ENCODE peak calls at places on chromosomes 3 and 15, in four cellular contexts. E is psoas muscle; C is CD8-positive, alpha-beta T cell; V is Calu3. D is an unnamed sample.

GRCh38 chr3:186915808-186916796 is 14.2 kb upstream of the ST6GAL1 start:
- DNase-seq in E (peak; percentile 35), C (peak; percentile 53), V (no peak), D (no peak)

GRCh38 chr3:99872633-99873254 is 55.1 kb downstream of the CMSS1 start:
- DNase-seq in E (no peak), C (no peak), V (no peak), D (no peak)

GRCh38 chr3:52181543-52181942 is 16.4 kb upstream of the ALAS1 start:
- DNase-seq in E (no peak), C (no peak), V (no peak), D (no peak)

GRCh38 chr3:194938845-194939531 is 253.3 kb downstream of the FAM43A start:
- DNase-seq in E (peak; percentile 43), C (peak; percentile 44), V (no peak), D (no peak)

GRCh38 chr3:20999661-21000060 is 751.3 kb downstream of the ZNF385D start:
- DNase-seq in E (no peak), C (no peak), V (no peak), D (no peak)

GRCh38 chr3:125150525-125151436 is 61.8 kb downstream of the SLC12A8 start:
- DNase-seq in E (no peak), C (no peak), V (peak; percentile 73), D (peak; percentile 66)

GRCh38 chr15:68871507-68871906 is 50.8 kb upstream of the ANP32A start:
- DNase-seq in E (no peak), C (no peak), V (no peak), D (no peak)

GRCh38 chr15:99434506-99435137 is 131.2 kb upstream of the MEF2A start:
- DNase-seq in E (no peak), C (peak; percentile 46), V (no peak), D (no peak)

GRCh38 chr3:42129014-42129953 is 38.1 kb downstream of the TRAK1 start:
- DNase-seq in E (no peak), C (no peak), V (peak; percentile 84), D (peak; percentile 37)

GRCh38 chr15:46892621-46893160 is 824.6 kb upstream of the SEMA6D start:
- DNase-seq in E (no peak), C (no peak), V (no peak), D (no peak)

GRCh38 chr15:47750030-47750739 is 32.9 kb downstream of the SEMA6D start:
- DNase-seq in E (no peak), C (no peak), V (no peak), D (no peak)

GRCh38 chr3:134323966-134324962 is 50.0 kb downstream of the AMOTL2 start:
- DNase-seq in E (no peak), C (no peak), V (no peak), D (no peak)

GRCh38 chr15:76576526-76577279 is 240.1 kb downstream of the ISL2 start:
- DNase-seq in E (peak; percentile 38), C (no peak), V (peak; percentile 23), D (no peak)

GRCh38 chr15:59074607-59075006 is 30.3 kb upstream of the CCNB2 start:
- DNase-seq in E (no peak), C (no peak), V (no peak), D (no peak)

GRCh38 chr3:76679510-76679909 is 360.4 kb upstream of the ROBO2 start:
- DNase-seq in E (no peak), C (no peak), V (no peak), D (no peak)

GRCh38 chr3:143084856-143085731 is 34.5 kb upstream of the CHST2 start:
- DNase-seq in E (no peak), C (no peak), V (no peak), D (no peak)

GRCh38 chr3:46930176-46930944 is 46.2 kb downstream of the CCDC12 start:
- DNase-seq in E (no peak), C (no peak), V (no peak), D (no peak)

GRCh38 chr3:52529376-52530333 is 4.0 kb downstream of the NT5DC2 start:
- DNase-seq in E (no peak), C (no peak), V (no peak), D (no peak)

GRCh38 chr15:68612979-68613740 is 34.4 kb downstream of the CORO2B start:
- DNase-seq in E (no peak), C (no peak), V (no peak), D (no peak)

GRCh38 chr3:125431391-125431790 is 56.3 kb upstream of the ZNF148 start:
- DNase-seq in E (no peak), C (no peak), V (no peak), D (no peak)

GRCh38 chr3:106913111-106913698 is 464.0 kb upstream of the CCDC54 start:
- DNase-seq in E (no peak), C (no peak), V (no peak), D (no peak)

GRCh38 chr3:157067114-157067513 is 92.8 kb downstream of the CCNL1 start:
- DNase-seq in E (no peak), C (peak; percentile 70), V (no peak), D (no peak)

GRCh38 chr15:44550734-44551133 is 13.8 kb downstream of the EIF3J start:
- DNase-seq in E (no peak), C (no peak), V (no peak), D (no peak)

GRCh38 chr15:92613841-92614240 is 41.7 kb downstream of the FAM174B start:
- DNase-seq in E (no peak), C (no peak), V (no peak), D (no peak)

GRCh38 chr3:57998366-57999283 is 9.6 kb upstream of the FLNB start:
- DNase-seq in E (no peak), C (no peak), V (peak; percentile 39), D (no peak)

GRCh38 chr3:46812237-46812791 is 50.9 kb downstream of the MYL3 start:
- DNase-seq in E (peak; percentile 81), C (peak; percentile 78), V (peak; percentile 53), D (no peak)

GRCh38 chr3:88195951-88196434 is 46.2 kb downstream of the C3orf38 start:
- DNase-seq in E (no peak), C (no peak), V (no peak), D (no peak)

GRCh38 chr3:112635674-112636073 is 5.3 kb downstream of the CCDC80 start:
- DNase-seq in E (no peak), C (no peak), V (no peak), D (no peak)

GRCh38 chr3:116179091-116179490 is 266.2 kb downstream of the LSAMP start:
- DNase-seq in E (no peak), C (no peak), V (no peak), D (no peak)

GRCh38 chr3:134494539-134494938 is 8.7 kb downstream of the CEP63 start:
- DNase-seq in E (no peak), C (no peak), V (no peak), D (no peak)

GRCh38 chr3:62065985-62066693 is 307.2 kb downstream of the FEZF2 start:
- DNase-seq in E (no peak), C (no peak), V (no peak), D (no peak)

GRCh38 chr3:14358426-14359211 is 43.8 kb upstream of the SLC6A6 start:
- DNase-seq in E (peak; percentile 34), C (no peak), V (no peak), D (no peak)

GRCh38 chr3:188396900-188397299 is 242.9 kb downstream of the LPP start:
- DNase-seq in E (no peak), C (no peak), V (no peak), D (no peak)

GRCh38 chr15:34610388-34610787 is 26.9 kb upstream of the GOLGA8B start:
- DNase-seq in E (no peak), C (no peak), V (no peak), D (peak; percentile 6)
- TF ChIP-seq CTCF in E (no peak), C (no peak), V (no peak), D (peak; percentile 45)

GRCh38 chr15:90818251-90819210 is 49.9 kb upstream of the FURIN start:
- DNase-seq in E (no peak), C (no peak), V (no peak), D (no peak)
- TF ChIP-seq CTCF in E (no peak), C (peak; percentile 41), V (no peak), D (no peak)

GRCh38 chr15:39668457-39668856 is 87.6 kb downstream of the THBS1 start:
- DNase-seq in E (no peak), C (no peak), V (no peak), D (no peak)
- TF ChIP-seq CTCF in E (no peak), C (no peak), V (no peak), D (no peak)

GRCh38 chr3:185067173-185067572 is 85.7 kb downstream of the C3orf70 start:
- DNase-seq in E (no peak), C (no peak), V (no peak), D (no peak)

GRCh38 chr3:185070491-185071335 is 82.1 kb downstream of the C3orf70 start:
- DNase-seq in E (no peak), C (no peak), V (peak; percentile 45), D (peak; percentile 18)

GRCh38 chr3:185071401-185071800 is 81.5 kb downstream of the C3orf70 start:
- DNase-seq in E (no peak), C (no peak), V (no peak), D (no peak)

GRCh38 chr3:185069023-185069422 is 83.8 kb downstream of the C3orf70 start:
- DNase-seq in E (no peak), C (no peak), V (no peak), D (no peak)

GRCh38 chr3:185069583-185070030 is 83.3 kb downstream of the C3orf70 start:
- DNase-seq in E (no peak), C (no peak), V (no peak), D (no peak)
- TF ChIP-seq CTCF in E (no peak), C (no peak), V (peak; percentile 21), D (peak; percentile 20)

GRCh38 chr3:50983887-50984286 is 309.2 kb downstream of the DOCK3 start:
- DNase-seq in E (no peak), C (no peak), V (no peak), D (no peak)
- TF ChIP-seq CTCF in E (no peak), C (no peak), V (no peak), D (no peak)

DNA sequence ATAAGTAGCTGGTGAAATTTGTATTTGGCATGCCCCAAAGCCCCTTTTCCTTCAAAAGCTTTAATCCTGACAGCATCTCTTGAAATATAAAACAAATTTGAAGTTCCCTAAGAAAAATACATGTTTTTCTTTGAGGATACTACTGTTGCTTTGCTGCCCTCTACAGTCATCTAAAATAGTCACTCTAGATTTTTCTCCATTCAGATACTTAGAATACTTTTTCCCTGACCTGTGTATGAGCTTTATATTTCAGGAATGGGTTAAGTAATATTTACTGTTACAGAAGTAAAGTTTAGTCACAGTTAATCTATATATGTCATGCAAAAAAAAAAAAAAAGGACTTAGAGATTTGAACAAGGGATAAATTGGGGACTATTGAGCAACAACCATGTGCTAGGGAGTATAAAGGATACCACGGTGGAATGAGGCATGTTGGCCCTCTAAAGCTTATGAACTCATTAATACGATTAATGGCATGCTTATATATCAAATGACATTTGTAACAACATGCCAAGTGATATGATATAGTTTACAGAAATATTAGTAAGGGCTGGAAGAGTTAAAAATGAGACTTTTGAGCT is 8.8 kb downstream of the NECTIN3 start:
- DNase-seq in E (no peak), C (no peak), V (no peak), D (no peak)
- TF ChIP-seq CTCF in E (peak; percentile 48), C (peak; percentile 67), V (peak; percentile 49), D (peak; percentile 48)